ENCODE peak calls at places on chromosomes 16 and 17, in eight cellular contexts. J, C, K, V, U, W, D and Z are unnamed samples.

GRCh38 chr16:11014159-11014558 is 69.8 kb downstream of the CLEC16A start:
- DNase-seq in K (no peak), C (no peak), W (no peak), U (no peak), V (no peak), J (no peak), D (no peak), Z (no peak)

GRCh38 chr16:4882633-4883285 is 35.5 kb downstream of the UBN1 start:
- DNase-seq in W (peak; percentile 62), J (peak; percentile 23), V (no peak), D (no peak), C (no peak), K (no peak), U (peak; percentile 64), Z (peak; percentile 72)

GRCh38 chr17:82503094-82503727 is 16.3 kb upstream of the FOXK2 start:
- DNase-seq in K (no peak), C (no peak), J (no peak), W (peak; percentile 21), D (no peak), U (no peak), V (no peak), Z (no peak)

GRCh38 chr16:8931864-8932263 is 31.8 kb downstream of the USP7 start:
- DNase-seq in W (no peak), U (peak; percentile 73), C (peak; percentile 90), D (peak; percentile 61), V (peak; percentile 55), K (no peak), J (peak; percentile 65), Z (peak; percentile 66)

GRCh38 chr17:80111702-80112470 is 10.5 kb downstream of the GAA start:
- DNase-seq in C (peak; percentile 78), D (no peak), W (peak; percentile 56), U (no peak), V (no peak), K (peak; percentile 55), J (no peak), Z (no peak)

GRCh38 chr16:57462209-57462977 is at the start of gene POLR2C:
- DNase-seq in C (peak; percentile 96), W (peak; percentile 92), U (peak; percentile 91), K (peak; percentile 90), V (peak; percentile 90), J (peak; percentile 87), D (peak; percentile 94), Z (peak; percentile 89)

GRCh38 chr16:20897253-20897896 is 2.8 kb downstream of the DCUN1D3 start:
- DNase-seq in J (no peak), K (no peak), C (no peak), V (peak; percentile 56), D (no peak), W (no peak), U (no peak), Z (no peak)

GRCh38 chr17:40110457-40110856 is 10.1 kb upstream of the NR1D1 start:
- DNase-seq in J (peak; percentile 44), K (peak; percentile 68), C (no peak), D (no peak), V (peak; percentile 53), U (no peak), W (peak; percentile 76), Z (peak; percentile 68)

GRCh38 chr17:74512041-74512440 is 19.2 kb downstream of the CD300LB start:
- DNase-seq in K (peak; percentile 64), U (no peak), J (no peak), V (peak; percentile 48), C (no peak), W (no peak), D (no peak), Z (peak; percentile 73)

GRCh38 chr17:29250666-29251065 is 4.0 kb downstream of the CRYBA1 start:
- DNase-seq in W (no peak), C (no peak), U (no peak), D (no peak), J (no peak), K (no peak), V (no peak), Z (no peak)

GRCh38 chr17:42866216-42866615 is 15.2 kb downstream of the AOC3 start:
- DNase-seq in C (peak; percentile 43), K (no peak), J (no peak), V (no peak), W (no peak), D (no peak), U (no peak), Z (no peak)
- H3K27me3 ChIP-seq in C (no peaks in the 10 kb centered on the region), K (no peaks in the 10 kb centered on the region), J (no peaks in the 10 kb centered on the region), V (no peaks in the 10 kb centered on the region), W (peaks cover 40% of the 10 kb centered on the region), D (no peaks in the 10 kb centered on the region), U (no peaks in the 10 kb centered on the region), Z (no peaks in the 10 kb centered on the region)

GRCh38 chr17:1646199-1646875 is 805 bp upstream of the SCARF1 start:
- DNase-seq in D (no peak), K (no peak), W (no peak), C (peak; percentile 63), V (no peak), U (no peak), J (no peak), Z (no peak)
- H3K27ac ChIP-seq in D (no peak overlapping the region), K (no peak overlapping the region), W (no peak overlapping the region), C (no peak overlapping the region), V (peak overlapping the region; percentile 48), U (no peak overlapping the region), J (no peak overlapping the region), Z (no peak overlapping the region)

DNA sequence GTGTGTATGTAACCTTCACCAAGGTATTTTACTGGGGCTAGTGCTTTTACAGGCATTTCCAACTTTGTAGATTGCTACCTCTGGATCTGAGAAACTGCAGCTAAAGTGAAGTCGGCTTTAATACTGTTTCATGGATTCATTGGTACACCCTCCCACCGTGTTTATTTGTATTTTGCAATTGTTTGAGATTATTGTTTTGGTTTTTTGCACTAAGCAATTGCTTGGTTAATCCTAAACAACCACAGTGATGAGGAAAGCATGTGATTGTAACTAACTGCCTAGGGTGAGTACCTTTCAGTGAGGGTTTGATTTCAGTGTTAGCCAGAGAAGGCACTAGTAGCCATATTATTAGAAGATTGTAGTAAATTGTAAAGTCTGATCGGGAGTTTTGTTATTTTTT is 3.3 kb downstream of the LUC7L3 start:
- DNase-seq in C (no peak), J (no peak), U (no peak), D (no peak), W (no peak), V (no peak), K (no peak), Z (no peak)
- H3K4me3 ChIP-seq in C (peak overlapping the region; percentile 26), J (no peak overlapping the region), U (no peak overlapping the region), D (no peak overlapping the region), W (no peak overlapping the region), V (peak overlapping the region; percentile 92), K (no peak overlapping the region), Z (no peak overlapping the region)

DNA sequence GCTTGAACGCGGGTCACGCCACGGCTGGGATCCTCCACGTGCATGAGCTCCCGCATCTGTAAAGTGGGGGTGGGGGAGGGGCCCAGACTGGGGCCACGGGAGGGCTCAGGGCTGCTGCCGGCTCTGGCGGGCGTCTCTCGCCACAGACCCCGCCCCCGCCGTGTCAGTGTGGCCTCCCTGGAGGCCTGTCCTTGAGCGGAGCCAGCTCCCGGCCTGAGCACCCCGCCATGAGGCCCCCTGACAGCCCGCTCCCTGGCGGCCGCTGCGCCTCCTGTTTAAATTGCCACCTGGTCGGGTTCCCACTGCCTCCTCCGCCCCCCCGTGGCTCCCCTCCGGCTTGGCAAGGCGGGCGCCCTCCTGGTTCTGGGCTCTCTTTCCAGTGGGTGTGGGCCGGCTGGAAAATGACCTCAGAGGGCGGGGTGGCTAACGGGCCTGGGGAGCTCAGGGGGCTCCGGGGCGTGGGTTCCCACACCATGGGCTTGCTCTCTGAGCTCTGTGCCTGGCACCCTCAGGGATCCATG is 42.1 kb upstream of the SSTR5 start:
- DNase-seq in K (no peak), J (no peak), D (no peak), C (no peak), W (no peak), V (no peak), U (peak; percentile 89), Z (no peak)
- H3K27me3 ChIP-seq in K (peaks cover 54% of the 10 kb centered on the region), J (no peaks in the 10 kb centered on the region), D (no peaks in the 10 kb centered on the region), C (peaks cover 1% of the 10 kb centered on the region), W (peaks cover 67% of the 10 kb centered on the region), V (peaks cover 21% of the 10 kb centered on the region), U (no peaks in the 10 kb centered on the region), Z (no peaks in the 10 kb centered on the region)

DNA sequence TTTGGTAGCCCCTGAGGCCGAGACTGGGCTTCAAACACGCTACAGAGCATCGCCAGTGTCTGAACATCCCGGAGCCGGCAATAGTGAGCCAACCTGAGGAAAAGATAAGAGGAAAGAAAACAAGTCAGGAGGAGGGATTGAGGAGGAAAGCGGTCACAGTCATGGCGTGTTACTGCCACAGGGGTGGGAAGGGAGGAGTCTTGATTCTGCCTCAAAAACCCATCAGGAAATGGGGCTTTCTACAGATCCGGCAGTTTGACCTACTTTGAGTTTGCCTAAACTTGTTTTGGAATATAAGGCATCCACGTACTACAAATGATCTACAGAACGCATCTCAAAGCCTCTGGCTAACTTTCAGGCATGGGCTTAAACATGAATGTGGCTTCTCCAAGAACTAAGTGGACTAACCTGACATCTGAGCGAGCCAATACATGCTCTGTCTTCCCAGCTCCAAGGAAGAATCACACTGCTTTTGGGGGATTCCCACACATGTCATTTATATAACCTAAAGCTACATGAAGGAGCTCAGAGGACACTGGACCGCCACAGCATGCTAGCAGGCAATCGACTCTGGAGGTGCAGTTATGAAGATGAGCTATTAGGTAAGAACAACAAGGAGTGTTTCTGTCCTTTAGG is 96.6 kb downstream of the WDR59 start:
- DNase-seq in W (no peak), D (no peak), C (no peak), U (no peak), V (no peak), J (no peak), K (no peak), Z (no peak)
- H3K27ac ChIP-seq in W (no peak overlapping the region), D (no peak overlapping the region), C (no peak overlapping the region), U (no peak overlapping the region), V (no peak overlapping the region), J (no peak overlapping the region), K (no peak overlapping the region), Z (no peak overlapping the region)

DNA sequence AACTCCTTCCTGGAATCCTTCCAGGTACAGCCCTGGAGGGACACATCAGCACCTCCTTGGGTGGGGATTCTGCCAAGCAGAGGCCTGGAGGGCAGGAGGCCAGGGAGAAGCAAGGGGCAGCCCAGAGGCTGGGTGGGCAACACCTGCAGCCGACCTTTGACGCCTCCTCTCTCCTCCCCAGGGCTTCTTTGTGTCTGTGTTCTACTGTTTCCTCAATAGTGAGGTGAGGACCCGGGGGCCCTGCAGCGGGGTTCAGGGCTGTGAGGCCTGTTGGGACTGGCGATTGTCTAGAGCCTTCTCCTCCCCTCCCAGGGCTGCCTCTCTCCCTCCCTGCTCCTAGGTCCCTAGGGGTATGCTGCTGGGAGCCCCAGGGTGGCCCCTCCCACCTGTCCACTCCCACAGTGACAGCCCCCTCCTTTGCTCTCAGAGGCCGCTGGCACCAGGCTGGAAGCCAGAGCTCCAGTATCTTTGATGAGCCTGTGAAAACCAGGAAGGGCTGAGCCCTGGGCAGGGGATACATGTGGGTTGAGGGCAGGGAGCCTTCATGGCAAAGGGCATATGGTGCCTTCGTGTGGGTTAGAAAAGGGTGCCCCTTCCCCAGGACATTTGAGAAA is 10.7 kb upstream of the SPPL2C start:
- DNase-seq in C (no peak), K (no peak), J (no peak), W (no peak), V (no peak), U (no peak), D (no peak), Z (no peak)
- H3K4me3 ChIP-seq in C (no peak overlapping the region), K (no peak overlapping the region), J (no peak overlapping the region), W (no peak overlapping the region), V (no peak overlapping the region), U (no peak overlapping the region), D (no peak overlapping the region), Z (no peak overlapping the region)

GRCh38 chr17:50527155-50527762 is 5.3 kb upstream of the EPN3 start:
- DNase-seq in V (no peak), J (no peak), D (no peak), K (no peak), W (no peak), U (no peak), C (no peak), Z (no peak)
- H3K27me3 ChIP-seq in V (peaks cover 2% of the 10 kb centered on the region), J (no peaks in the 10 kb centered on the region), D (peaks cover 23% of the 10 kb centered on the region), K (peaks cover 50% of the 10 kb centered on the region), W (peaks cover 17% of the 10 kb centered on the region), U (no peaks in the 10 kb centered on the region), C (peaks cover 11% of the 10 kb centered on the region), Z (no peaks in the 10 kb centered on the region)